ENCODE peak calls at places on chromosomes 3 and 15, in six cellular contexts. One of them, this sample, is unnamed.

GRCh38 chr3:132134611-132135010 is 99.8 kb upstream of the CPNE4 start:
- DNase-seq in astrocyte: peak
- DNase-seq in psoas muscle: no peak
- DNase-seq in right lobe of liver: no peak
- DNase-seq in heart left ventricle: no peak
- DNase-seq in CD8-positive, alpha-beta T cell: no peak
- DNase-seq in this sample: peak

GRCh38 chr3:12155833-12156232 is 2.9 kb downstream of the TIMP4 start:
- DNase-seq in astrocyte: peak
- DNase-seq in psoas muscle: no peak
- DNase-seq in CD8-positive, alpha-beta T cell: no peak
- DNase-seq in heart left ventricle: no peak
- DNase-seq in right lobe of liver: no peak
- DNase-seq in this sample: peak

GRCh38 chr3:6264036-6264435 is 596.9 kb upstream of the GRM7 start:
- DNase-seq in heart left ventricle: no peak
- DNase-seq in right lobe of liver: no peak
- DNase-seq in CD8-positive, alpha-beta T cell: no peak
- DNase-seq in astrocyte: no peak
- DNase-seq in psoas muscle: no peak
- DNase-seq in this sample: no peak

GRCh38 chr15:97023131-97023844 is 692.8 kb downstream of the NR2F2 start:
- DNase-seq in astrocyte: peak
- DNase-seq in CD8-positive, alpha-beta T cell: no peak
- DNase-seq in heart left ventricle: no peak
- DNase-seq in right lobe of liver: no peak
- DNase-seq in psoas muscle: no peak
- DNase-seq in this sample: peak

GRCh38 chr3:114569186-114569585 is 275.4 kb downstream of the TIGIT start:
- DNase-seq in psoas muscle: no peak
- DNase-seq in heart left ventricle: no peak
- DNase-seq in right lobe of liver: no peak
- DNase-seq in astrocyte: peak
- DNase-seq in CD8-positive, alpha-beta T cell: no peak
- DNase-seq in this sample: no peak

GRCh38 chr15:99703603-99704443 is 29.4 kb downstream of the LYSMD4 start:
- DNase-seq in psoas muscle: no peak
- DNase-seq in astrocyte: peak
- DNase-seq in CD8-positive, alpha-beta T cell: no peak
- DNase-seq in right lobe of liver: no peak
- DNase-seq in heart left ventricle: no peak
- DNase-seq in this sample: peak

GRCh38 chr3:32276279-32276841 is 37.9 kb downstream of the CMTM8 start:
- DNase-seq in CD8-positive, alpha-beta T cell: no peak
- DNase-seq in right lobe of liver: no peak
- DNase-seq in psoas muscle: no peak
- DNase-seq in heart left ventricle: no peak
- DNase-seq in astrocyte: peak
- DNase-seq in this sample: peak

GRCh38 chr3:32842531-32842931 is 24.7 kb downstream of the TRIM71 start:
- DNase-seq in CD8-positive, alpha-beta T cell: no peak
- DNase-seq in astrocyte: no peak
- DNase-seq in psoas muscle: no peak
- DNase-seq in heart left ventricle: no peak
- DNase-seq in right lobe of liver: no peak
- DNase-seq in this sample: no peak

GRCh38 chr3:23948761-23949160 is 3.7 kb downstream of the NR1D2 start:
- DNase-seq in right lobe of liver: no peak
- DNase-seq in heart left ventricle: no peak
- DNase-seq in psoas muscle: no peak
- DNase-seq in astrocyte: no peak
- DNase-seq in CD8-positive, alpha-beta T cell: no peak
- DNase-seq in this sample: peak

GRCh38 chr15:92938387-92938786 is 38.3 kb downstream of the CHD2 start:
- DNase-seq in heart left ventricle: no peak
- DNase-seq in right lobe of liver: no peak
- DNase-seq in astrocyte: no peak
- DNase-seq in psoas muscle: no peak
- DNase-seq in CD8-positive, alpha-beta T cell: no peak
- DNase-seq in this sample: no peak

GRCh38 chr15:92944946-92945521 is 44.9 kb downstream of the CHD2 start:
- DNase-seq in psoas muscle: no peak
- DNase-seq in CD8-positive, alpha-beta T cell: no peak
- DNase-seq in astrocyte: no peak
- DNase-seq in heart left ventricle: no peak
- DNase-seq in right lobe of liver: no peak
- DNase-seq in this sample: no peak

GRCh38 chr15:92941668-92942067 is 41.5 kb downstream of the CHD2 start:
- DNase-seq in CD8-positive, alpha-beta T cell: no peak
- DNase-seq in heart left ventricle: no peak
- DNase-seq in astrocyte: no peak
- DNase-seq in psoas muscle: no peak
- DNase-seq in right lobe of liver: no peak
- DNase-seq in this sample: no peak

GRCh38 chr15:92943581-92943980 is 43.5 kb downstream of the CHD2 start:
- DNase-seq in CD8-positive, alpha-beta T cell: no peak
- DNase-seq in astrocyte: no peak
- DNase-seq in right lobe of liver: no peak
- DNase-seq in heart left ventricle: no peak
- DNase-seq in psoas muscle: no peak
- DNase-seq in this sample: no peak

GRCh38 chr15:92942706-92943105 is 42.6 kb downstream of the CHD2 start:
- DNase-seq in CD8-positive, alpha-beta T cell: no peak
- DNase-seq in psoas muscle: no peak
- DNase-seq in heart left ventricle: no peak
- DNase-seq in right lobe of liver: no peak
- DNase-seq in astrocyte: no peak
- DNase-seq in this sample: no peak
- TF ChIP-seq CTCF in CD8-positive, alpha-beta T cell: no peak
- TF ChIP-seq CTCF in psoas muscle: no peak
- TF ChIP-seq CTCF in heart left ventricle: no peak
- TF ChIP-seq CTCF in right lobe of liver: no peak
- TF ChIP-seq CTCF in astrocyte: no peak
- TF ChIP-seq CTCF in this sample: peak

GRCh38 chr15:88990185-88990679 is 77.1 kb upstream of the MFGE8 start:
- DNase-seq in CD8-positive, alpha-beta T cell: no peak
- DNase-seq in heart left ventricle: no peak
- DNase-seq in psoas muscle: no peak
- DNase-seq in right lobe of liver: no peak
- DNase-seq in astrocyte: no peak
- DNase-seq in this sample: no peak
- H3K4me3 ChIP-seq in CD8-positive, alpha-beta T cell: no peak
- H3K4me3 ChIP-seq in heart left ventricle: no peak
- H3K4me3 ChIP-seq in psoas muscle: no peak
- H3K4me3 ChIP-seq in right lobe of liver: no peak
- H3K4me3 ChIP-seq in astrocyte: no peak
- H3K4me3 ChIP-seq in this sample: no peak

GRCh38 chr3:8424281-8424680 is 77.3 kb upstream of the LMCD1 start:
- DNase-seq in astrocyte: no peak
- DNase-seq in right lobe of liver: no peak
- DNase-seq in psoas muscle: no peak
- DNase-seq in CD8-positive, alpha-beta T cell: no peak
- DNase-seq in heart left ventricle: no peak
- DNase-seq in this sample: no peak

GRCh38 chr3:8421267-8421666 is 80.4 kb upstream of the LMCD1 start:
- DNase-seq in CD8-positive, alpha-beta T cell: no peak
- DNase-seq in heart left ventricle: no peak
- DNase-seq in astrocyte: no peak
- DNase-seq in psoas muscle: no peak
- DNase-seq in right lobe of liver: no peak
- DNase-seq in this sample: no peak

GRCh38 chr3:8420613-8421012 is 81.0 kb upstream of the LMCD1 start:
- DNase-seq in psoas muscle: no peak
- DNase-seq in CD8-positive, alpha-beta T cell: no peak
- DNase-seq in heart left ventricle: no peak
- DNase-seq in astrocyte: peak
- DNase-seq in right lobe of liver: no peak
- DNase-seq in this sample: no peak

GRCh38 chr3:8421711-8422110 is 79.9 kb upstream of the LMCD1 start:
- DNase-seq in CD8-positive, alpha-beta T cell: no peak
- DNase-seq in psoas muscle: no peak
- DNase-seq in heart left ventricle: no peak
- DNase-seq in right lobe of liver: no peak
- DNase-seq in astrocyte: no peak
- DNase-seq in this sample: no peak

DNA sequence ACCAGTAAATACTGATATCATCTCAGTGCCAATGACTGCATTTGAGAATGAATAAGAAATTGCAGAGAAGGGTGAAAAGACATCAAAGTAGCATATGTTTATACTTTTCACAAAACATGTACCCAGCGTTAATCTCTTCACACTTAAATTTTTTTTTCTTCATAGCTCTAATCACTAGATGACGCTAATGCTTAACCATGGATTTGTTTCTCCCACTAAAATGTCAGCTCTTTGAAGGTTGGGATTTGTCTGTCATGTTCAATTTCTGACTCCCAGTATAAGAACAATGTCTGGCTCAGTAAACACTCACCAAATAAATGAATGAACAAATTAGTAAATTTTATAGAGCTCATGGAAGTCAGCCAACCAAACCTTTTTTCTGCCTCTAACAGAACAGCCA is 78.3 kb upstream of the LMCD1 start:
- DNase-seq in psoas muscle: no peak
- DNase-seq in heart left ventricle: no peak
- DNase-seq in astrocyte: no peak
- DNase-seq in CD8-positive, alpha-beta T cell: no peak
- DNase-seq in right lobe of liver: no peak
- DNase-seq in this sample: peak
- TF ChIP-seq CTCF in psoas muscle: no peak
- TF ChIP-seq CTCF in heart left ventricle: no peak
- TF ChIP-seq CTCF in astrocyte: no peak
- TF ChIP-seq CTCF in CD8-positive, alpha-beta T cell: no peak
- TF ChIP-seq CTCF in right lobe of liver: no peak
- TF ChIP-seq CTCF in this sample: peak

GRCh38 chr15:83065431-83065830 is 1.6 kb downstream of the BTBD1 start:
- DNase-seq in heart left ventricle: no peak
- DNase-seq in right lobe of liver: no peak
- DNase-seq in astrocyte: no peak
- DNase-seq in CD8-positive, alpha-beta T cell: no peak
- DNase-seq in psoas muscle: no peak
- DNase-seq in this sample: no peak

GRCh38 chr15:83061680-83062079 is 5.4 kb downstream of the BTBD1 start:
- DNase-seq in CD8-positive, alpha-beta T cell: no peak
- DNase-seq in heart left ventricle: no peak
- DNase-seq in right lobe of liver: no peak
- DNase-seq in astrocyte: peak
- DNase-seq in psoas muscle: no peak
- DNase-seq in this sample: no peak

GRCh38 chr15:83064859-83065258 is 2.2 kb downstream of the BTBD1 start:
- DNase-seq in CD8-positive, alpha-beta T cell: no peak
- DNase-seq in right lobe of liver: no peak
- DNase-seq in psoas muscle: no peak
- DNase-seq in astrocyte: no peak
- DNase-seq in heart left ventricle: no peak
- DNase-seq in this sample: peak

GRCh38 chr15:83062768-83063180 is 4.3 kb downstream of the BTBD1 start:
- DNase-seq in psoas muscle: no peak
- DNase-seq in CD8-positive, alpha-beta T cell: no peak
- DNase-seq in heart left ventricle: no peak
- DNase-seq in astrocyte: no peak
- DNase-seq in right lobe of liver: no peak
- DNase-seq in this sample: no peak

DNA sequence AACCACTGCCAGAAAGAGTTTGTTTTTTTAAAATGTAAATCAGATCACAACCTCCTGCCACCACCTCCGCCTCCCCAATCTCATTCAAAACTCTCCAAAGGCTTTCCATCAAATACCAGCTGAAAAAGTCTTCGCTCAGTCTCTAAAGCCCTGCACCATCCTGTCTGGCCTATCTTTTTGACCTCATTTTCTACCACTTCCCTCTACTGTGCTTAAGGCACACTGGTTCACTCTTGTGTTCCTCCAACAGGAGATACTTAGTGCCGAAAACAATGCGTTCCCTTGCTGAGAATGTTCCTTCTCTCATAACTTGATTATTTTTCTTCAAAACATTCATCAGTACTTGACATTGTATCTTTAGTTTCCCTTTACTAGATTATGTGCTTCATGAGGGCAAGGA is 3.5 kb downstream of the BTBD1 start:
- DNase-seq in astrocyte: no peak
- DNase-seq in heart left ventricle: no peak
- DNase-seq in CD8-positive, alpha-beta T cell: no peak
- DNase-seq in right lobe of liver: no peak
- DNase-seq in psoas muscle: no peak
- DNase-seq in this sample: no peak
- H3K4me3 ChIP-seq in astrocyte: no peak
- H3K4me3 ChIP-seq in heart left ventricle: no peak
- H3K4me3 ChIP-seq in CD8-positive, alpha-beta T cell: no peak
- H3K4me3 ChIP-seq in right lobe of liver: no peak
- H3K4me3 ChIP-seq in psoas muscle: peak
- H3K4me3 ChIP-seq in this sample: no peak

DNA sequence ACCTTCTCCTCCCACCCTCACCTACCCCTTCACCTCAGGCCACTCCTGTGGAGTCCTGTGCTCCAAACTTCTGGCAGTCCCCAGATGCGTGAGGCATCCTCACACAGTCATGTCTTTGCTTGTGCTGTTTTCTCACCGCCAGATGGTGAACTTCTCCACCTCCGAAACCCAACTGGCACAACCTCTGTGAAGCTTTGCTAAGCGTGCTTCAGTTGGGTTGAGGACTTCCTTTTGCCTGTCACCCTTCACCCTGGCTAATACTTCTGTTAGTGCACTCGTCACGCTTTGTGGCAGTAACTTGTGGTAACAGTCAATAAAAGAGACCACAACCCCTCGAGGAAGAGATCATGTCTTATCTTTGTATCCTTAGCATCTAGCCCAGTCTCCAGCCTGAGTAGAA is 42.0 kb upstream of the SKOR1 start:
- DNase-seq in astrocyte: no peak
- DNase-seq in CD8-positive, alpha-beta T cell: peak
- DNase-seq in heart left ventricle: no peak
- DNase-seq in psoas muscle: no peak
- DNase-seq in right lobe of liver: no peak
- DNase-seq in this sample: no peak
- TF ChIP-seq CTCF in astrocyte: no peak
- TF ChIP-seq CTCF in CD8-positive, alpha-beta T cell: peak
- TF ChIP-seq CTCF in heart left ventricle: no peak
- TF ChIP-seq CTCF in psoas muscle: no peak
- TF ChIP-seq CTCF in right lobe of liver: no peak
- TF ChIP-seq CTCF in this sample: no peak